ENCODE peak calls at places on chromosome 11, in seven cellular contexts. Z is fibroblast of mammary gland, L is epithelial cell of esophagus, N is NB4, P is left ventricle myocardium inferior, O is GM12864, H is heart right ventricle. U is an unnamed sample.

GRCh38 chr11:76599041-76600013 is 71.2 kb downstream of the LRRC32 start:
- DNase-seq in Z (no peak), P (no peak), L (no peak), N (no peak), H (peak; percentile 32), O (no peak), U (no peak)

GRCh38 chr11:95923441-95923729 is 522 bp downstream of the MTMR2 start:
- DNase-seq in H (no peak), N (no peak), L (no peak), O (no peak), P (no peak), Z (no peak), U (no peak)

GRCh38 chr11:47503227-47503626 is 49.7 kb downstream of the CELF1 start:
- DNase-seq in L (no peak), P (no peak), N (no peak), Z (no peak), O (no peak), H (no peak), U (no peak)

GRCh38 chr11:21814169-21814568 is 378.7 kb upstream of the ANO5 start:
- DNase-seq in H (no peak), Z (no peak), N (peak; percentile 2), O (no peak), L (peak; percentile 30), P (no peak), U (no peak)

GRCh38 chr11:72758690-72759389 is 6.6 kb upstream of the ARAP1 start:
- DNase-seq in H (peak; percentile 47), Z (peak; percentile 90), P (peak; percentile 45), N (no peak), O (no peak), L (no peak), U (peak; percentile 41)

GRCh38 chr11:122649133-122649532 is 6.4 kb upstream of the UBASH3B start:
- DNase-seq in L (no peak), Z (peak; percentile 59), O (no peak), N (peak; percentile 66), P (no peak), H (no peak), U (peak; percentile 92)

GRCh38 chr11:78161937-78162336 is 22.5 kb upstream of the ALG8 start:
- DNase-seq in L (no peak), N (no peak), Z (peak; percentile 38), H (peak; percentile 48), O (no peak), P (peak; percentile 38), U (peak; percentile 35)

GRCh38 chr11:124633355-124633754 is 10.7 kb downstream of the TBRG1 start:
- DNase-seq in Z (peak; percentile 25), L (no peak), P (no peak), O (no peak), H (no peak), N (no peak), U (no peak)

GRCh38 chr11:134498326-134499139 is 86.5 kb upstream of the B3GAT1 start:
- DNase-seq in L (no peak), O (no peak), Z (no peak), P (no peak), N (no peak), H (peak; percentile 28), U (no peak)

GRCh38 chr11:76639621-76640020 is 30.9 kb downstream of the LRRC32 start:
- DNase-seq in N (no peak), H (no peak), L (no peak), Z (no peak), O (no peak), P (no peak), U (no peak)

GRCh38 chr11:45259607-45260006 is 26.5 kb downstream of the SYT13 start:
- DNase-seq in L (peak; percentile 22), Z (peak; percentile 47), P (no peak), O (no peak), H (no peak), N (no peak), U (peak; percentile 43)

GRCh38 chr11:16160146-16160545 is 196.2 kb downstream of the SOX6 start:
- DNase-seq in N (no peak), P (no peak), Z (no peak), H (no peak), O (no peak), L (no peak), U (no peak)

GRCh38 chr11:78080818-78081495 is 1.3 kb upstream of the NDUFC2 start:
- DNase-seq in P (no peak), N (peak; percentile 54), L (no peak), H (no peak), O (no peak), Z (peak; percentile 15), U (peak; percentile 74)

GRCh38 chr11:115893701-115894100 is 389.5 kb upstream of the CADM1 start:
- DNase-seq in N (no peak), L (no peak), Z (no peak), H (no peak), O (no peak), P (no peak), U (no peak)

GRCh38 chr11:69442012-69442806 is 39.3 kb upstream of the LINC01488 start:
- DNase-seq in P (no peak), H (no peak), N (peak; percentile 36), L (peak; percentile 79), O (no peak), Z (peak; percentile 10), U (peak; percentile 23)

GRCh38 chr11:62665630-62666258 is 632 bp downstream of the CSKMT start:
- DNase-seq in H (peak; percentile 51), N (peak; percentile 73), Z (peak; percentile 59), P (no peak), O (no peak), L (peak; percentile 34), U (peak; percentile 65)

GRCh38 chr11:4647795-4648194 is 4.0 kb downstream of the OR51E1 start:
- DNase-seq in Z (no peak), O (no peak), N (no peak), H (no peak), L (no peak), P (no peak), U (no peak)

GRCh38 chr11:12853652-12854296 is 155.3 kb upstream of the RASSF10 start:
- DNase-seq in H (no peak), O (no peak), Z (peak; percentile 65), P (no peak), N (no peak), L (no peak), U (no peak)

DNA sequence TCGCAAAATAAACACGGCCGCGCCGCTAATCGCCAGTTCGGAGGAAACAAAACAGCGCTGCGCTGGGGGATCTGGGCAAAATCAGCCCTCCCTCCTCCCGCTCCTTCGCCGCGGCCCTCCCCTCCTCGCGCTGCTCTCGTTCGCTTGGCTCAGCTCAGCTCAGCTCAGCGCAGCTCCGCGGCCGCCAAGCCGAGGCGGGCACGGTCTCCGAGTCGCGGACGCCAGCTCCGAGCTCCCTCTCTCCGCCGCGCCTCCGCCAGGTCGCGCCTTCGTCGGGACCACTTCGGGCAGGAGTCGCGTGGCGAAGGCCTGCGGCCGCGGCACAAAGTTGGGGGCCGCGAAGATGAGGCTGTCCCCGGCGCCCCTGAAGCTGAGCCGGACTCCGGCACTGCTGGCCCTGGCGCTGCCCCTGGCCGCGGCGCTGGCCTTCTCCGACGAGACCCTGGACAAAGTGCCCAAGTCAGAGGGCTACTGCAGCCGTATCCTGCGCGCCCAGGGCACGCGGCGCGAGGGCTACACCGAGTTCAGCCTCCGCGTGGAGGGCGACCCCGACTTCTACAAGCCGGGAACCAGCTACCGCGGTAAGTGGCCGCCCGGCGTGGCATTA is at the start of gene SPON1:
- DNase-seq in O (no peak), P (peak; percentile 46), N (no peak), H (peak; percentile 61), Z (peak; percentile 24), L (no peak), U (no peak)
- H3K4me3 ChIP-seq in O (no peak within 1 kb of the TSS), P (peak within 1 kb of the TSS; percentile 63), N (no peak within 1 kb of the TSS), H (peak within 1 kb of the TSS; percentile 18), Z (no peak within 1 kb of the TSS), L (no peak within 1 kb of the TSS), U (peak within 1 kb of the TSS; percentile 9)

DNA sequence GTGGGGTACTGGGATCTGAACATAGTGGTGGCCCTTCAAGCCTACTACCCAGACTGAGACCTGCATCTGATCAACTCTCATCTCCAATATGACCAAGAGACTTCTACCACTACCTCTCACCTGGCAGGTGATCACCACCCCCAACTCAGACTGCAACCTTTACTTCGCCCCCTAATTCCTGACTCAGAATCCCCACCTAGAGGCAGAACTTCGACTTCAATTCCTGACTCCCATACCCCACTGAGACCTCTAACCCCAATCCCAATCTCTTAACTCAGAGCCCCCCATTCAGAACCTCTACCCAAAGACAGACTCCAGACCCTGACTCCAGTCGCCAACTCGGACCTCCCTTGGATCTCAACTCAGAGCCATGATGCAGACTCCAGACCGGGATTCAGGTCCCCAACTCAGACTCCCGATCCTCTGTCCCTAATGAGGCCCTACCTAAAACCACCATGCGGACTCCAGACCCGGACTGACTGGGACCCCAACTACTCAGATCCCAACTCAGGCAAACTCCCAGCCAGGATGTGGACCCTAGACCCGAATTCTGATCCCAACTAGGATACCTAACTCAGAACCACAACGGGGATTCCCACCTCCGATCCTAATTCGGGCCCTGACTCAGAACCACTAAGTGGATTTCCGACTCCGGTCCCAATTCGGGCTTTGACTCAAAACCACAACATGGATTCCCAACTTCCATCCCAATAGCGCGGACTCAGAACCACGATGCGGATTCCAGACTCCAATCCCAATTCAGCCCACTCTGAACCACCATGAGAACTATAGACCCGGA is 1.2 kb downstream of the KCNQ1OT1 start:
- DNase-seq in L (peak; percentile 4), Z (peak; percentile 14), O (no peak), N (no peak), P (peak; percentile 5), H (no peak), U (no peak)
- TF ChIP-seq CTCF in L (peak; percentile 3), Z (no peak), O (no peak), N (no peak), P (no peak), H (no peak), U (no peak)

DNA sequence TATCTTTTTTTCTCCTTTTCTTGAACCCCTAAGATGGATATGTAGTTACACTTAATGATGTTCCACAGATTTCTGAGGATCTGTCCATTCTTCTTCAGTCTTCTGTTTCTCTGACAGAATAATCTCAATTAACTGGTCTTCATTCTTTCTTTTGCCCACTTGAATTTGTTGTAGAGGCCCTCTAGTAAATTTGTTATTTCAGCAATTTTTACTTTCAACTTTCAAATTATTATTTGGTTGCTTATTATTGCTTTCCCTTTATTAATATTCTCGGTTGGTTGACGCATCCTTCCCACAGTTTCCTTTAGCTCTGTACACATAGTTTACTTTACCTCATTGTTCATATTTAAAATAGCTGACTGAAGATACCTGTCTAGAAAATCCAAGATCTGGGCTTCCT is 1013.7 kb upstream of the CNTN5 start:
- DNase-seq in O (no peak), Z (no peak), L (no peak), H (no peak), N (no peak), P (no peak), U (no peak)
- H3K4me3 ChIP-seq in O (no peak overlapping the region), Z (no peak overlapping the region), L (no peak overlapping the region), H (no peak overlapping the region), N (no peak overlapping the region), P (no peak overlapping the region), U (no peak overlapping the region)

GRCh38 chr11:132312161-132312560 is 941.7 kb downstream of the NTM start:
- DNase-seq in O (no peak), N (peak; percentile 4), H (no peak), P (no peak), Z (peak; percentile 34), L (peak; percentile 95), U (peak; percentile 53)
- TF ChIP-seq CTCF in O (no peak), N (no peak), H (no peak), P (no peak), Z (no peak), L (no peak), U (no peak)

GRCh38 chr11:121466063-121466794 is 13.5 kb upstream of the SORL1-AS1 start:
- DNase-seq in P (peak; percentile 83), N (peak; percentile 73), Z (peak; percentile 94), H (peak; percentile 79), O (no peak), L (peak; percentile 97), U (peak; percentile 93)
- H3K4me3 ChIP-seq in P (peak overlapping the region; percentile 2), N (no peak overlapping the region), Z (no peak overlapping the region), H (no peak overlapping the region), O (peak overlapping the region; percentile 3), L (no peak overlapping the region), U (no peak overlapping the region)

GRCh38 chr11:33630936-33631748 is 69.5 kb downstream of the C11orf91 start:
- DNase-seq in P (no peak), N (no peak), Z (no peak), O (no peak), H (no peak), L (peak; percentile 91), U (peak; percentile 13)
- TF ChIP-seq CTCF in P (no peak), N (no peak), Z (no peak), O (no peak), H (no peak), L (no peak), U (no peak)

U was measured in AG10803.